ENCODE peak calls at places on chromosomes 16 and 17, in six cellular contexts. V, Q, I, S, L and R are unnamed samples.

GRCh38 chr16:2142942-2143868 is 5.2 kb upstream of the RAB26 start:
- DNase-seq in V (no peak), Q (peak; percentile 69), I (no peak), S (no peak), L (peak; percentile 43), R (no peak)

GRCh38 chr16:65120811-65121721 is 797 bp downstream of the CDH11 start:
- DNase-seq in V (no peak), Q (peak; percentile 41), I (peak; percentile 69), S (no peak), L (no peak), R (no peak)

GRCh38 chr17:43094129-43094834 is 30.9 kb downstream of the BRCA1 start:
- DNase-seq in V (peak; percentile 9), Q (no peak), I (no peak), S (no peak), L (no peak), R (no peak)

GRCh38 chr16:30458561-30459394 is 13.1 kb upstream of the SEPHS2 start:
- DNase-seq in V (no peak), Q (no peak), I (no peak), S (no peak), L (peak; percentile 15), R (no peak)

GRCh38 chr17:21377821-21378396 is 1.8 kb downstream of the KCNJ12 start:
- DNase-seq in V (no peak), Q (no peak), I (no peak), S (no peak), L (no peak), R (no peak)

GRCh38 chr17:49494937-49495841 is at the start of gene NGFR:
- DNase-seq in V (no peak), Q (peak; percentile 34), I (no peak), S (no peak), L (peak; percentile 32), R (no peak)

GRCh38 chr16:19655242-19655777 is 62.7 kb downstream of the KNOP1 start:
- DNase-seq in V (no peak), Q (no peak), I (no peak), S (no peak), L (no peak), R (no peak)

GRCh38 chr17:34201767-34202166 is 53.3 kb upstream of the CCL2 start:
- DNase-seq in V (no peak), Q (no peak), I (no peak), S (no peak), L (no peak), R (no peak)

GRCh38 chr16:16150117-16150877 is 73.0 kb downstream of the ABCC6 start:
- DNase-seq in V (peak; percentile 12), Q (no peak), I (peak; percentile 92), S (no peak), L (peak; percentile 85), R (no peak)

GRCh38 chr16:87459833-87460232 is 33.0 kb downstream of the ZCCHC14 start:
- DNase-seq in V (no peak), Q (no peak), I (no peak), S (no peak), L (no peak), R (no peak)

GRCh38 chr16:15676506-15676905 is 26.5 kb downstream of the NDE1 start:
- DNase-seq in V (no peak), Q (no peak), I (no peak), S (no peak), L (no peak), R (no peak)

GRCh38 chr17:35596530-35597233 is 9.6 kb downstream of the AP2B1 start:
- DNase-seq in V (no peak), Q (no peak), I (no peak), S (no peak), L (no peak), R (no peak)

GRCh38 chr17:43779145-43780125 is 658 bp upstream of the DUSP3 start:
- DNase-seq in V (no peak), Q (no peak), I (no peak), S (no peak), L (no peak), R (no peak)

GRCh38 chr17:40284085-40284713 is 3.5 kb upstream of the CDC6 start:
- DNase-seq in V (no peak), Q (peak; percentile 97), I (no peak), S (peak; percentile 78), L (no peak), R (peak; percentile 47)
- TF ChIP-seq CTCF in V (no peak), Q (peak; percentile 45), I (no peak), S (peak; percentile 27), L (no peak), R (peak; percentile 32)

DNA sequence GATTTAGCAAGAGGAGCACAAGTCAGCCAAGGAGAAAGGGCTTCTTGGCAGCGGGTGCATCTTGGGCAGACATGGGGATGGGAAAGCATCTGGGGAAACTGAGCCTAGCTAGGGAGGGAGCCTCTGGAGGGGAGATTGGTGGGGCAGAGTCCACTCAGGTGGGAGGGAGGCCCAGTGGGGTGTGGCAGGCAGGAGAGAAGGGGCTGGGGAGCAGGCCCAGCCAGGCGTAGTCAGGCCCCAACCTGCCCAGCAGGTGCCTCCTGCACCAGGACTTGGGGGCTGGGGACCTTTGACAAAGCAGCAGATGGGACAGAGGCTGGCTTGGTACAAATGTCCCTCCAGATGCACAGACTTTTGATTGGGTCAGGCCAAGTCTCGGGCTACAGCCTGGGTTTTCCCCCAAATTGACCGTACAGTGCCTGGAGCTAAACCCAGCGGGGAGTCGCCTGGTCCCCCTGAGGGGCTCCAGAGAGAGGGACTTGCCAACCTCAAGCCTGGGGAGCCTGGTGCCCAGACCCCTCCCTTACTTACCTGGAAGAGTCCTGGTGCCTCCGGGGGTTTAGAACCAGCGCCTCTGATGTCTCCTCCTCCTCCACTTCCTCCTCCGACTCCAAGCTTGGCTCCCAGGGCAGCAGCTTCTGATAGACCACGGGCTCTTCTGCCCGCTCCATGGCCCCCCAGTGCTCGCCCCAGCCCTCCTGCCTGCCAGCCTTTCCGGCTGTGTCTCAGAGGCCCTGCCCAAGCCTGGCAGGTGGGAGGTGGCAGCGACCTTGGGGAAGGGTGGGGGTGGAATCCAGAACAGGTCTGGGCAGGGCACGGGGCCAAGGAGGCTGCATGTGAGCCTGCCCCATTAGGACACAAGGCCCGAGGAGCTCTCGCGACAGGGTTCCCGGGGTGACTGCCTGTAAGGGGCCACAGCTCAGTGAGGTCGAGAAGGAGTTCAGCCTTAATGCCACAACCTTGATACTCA is at the start of gene GGT6:
- DNase-seq in V (no peak), Q (peak; percentile 56), I (no peak), S (no peak), L (peak; percentile 99), R (no peak)
- H3K4me3 ChIP-seq in V (no peak within 1 kb of the TSS), Q (peak within 1 kb of the TSS; percentile 41), I (no peak within 1 kb of the TSS), S (no peak within 1 kb of the TSS), L (peak within 1 kb of the TSS; percentile 6), R (no peak within 1 kb of the TSS)

GRCh38 chr17:76944477-76944876 is 76.3 kb downstream of the MGAT5B start:
- DNase-seq in V (no peak), Q (no peak), I (no peak), S (no peak), L (no peak), R (no peak)

GRCh38 chr17:76946772-76947135 is 78.5 kb downstream of the MGAT5B start:
- DNase-seq in V (no peak), Q (no peak), I (no peak), S (no peak), L (no peak), R (no peak)

GRCh38 chr17:76947309-76947708 is 79.1 kb downstream of the MGAT5B start:
- DNase-seq in V (no peak), Q (no peak), I (no peak), S (no peak), L (no peak), R (no peak)

GRCh38 chr17:76947771-76948170 is 79.6 kb downstream of the MGAT5B start:
- DNase-seq in V (no peak), Q (no peak), I (no peak), S (no peak), L (no peak), R (no peak)

GRCh38 chr17:76946111-76946771 is 78.0 kb downstream of the MGAT5B start:
- DNase-seq in V (no peak), Q (no peak), I (no peak), S (no peak), L (no peak), R (no peak)
- TF ChIP-seq CTCF in V (no peak), Q (no peak), I (no peak), S (no peak), L (no peak), R (no peak)

GRCh38 chr17:42018339-42018738 is 1.1 kb upstream of the DNAJC7 start:
- DNase-seq in V (no peak), Q (no peak), I (peak; percentile 9), S (no peak), L (no peak), R (no peak)
- H3K4me3 ChIP-seq in V (peak overlapping the region; percentile 95), Q (peak overlapping the region; percentile 98), I (no peak overlapping the region), S (peak overlapping the region; percentile 99), L (no peak overlapping the region), R (peak overlapping the region; percentile 94)